ENCODE peak calls at places on chromosomes 13 and 19, in seven cellular contexts. One of them, this sample, is unnamed.

GRCh38 chr19:13151605-13152355 is 1.6 kb downstream of the IER2 start:
- DNase-seq in H54: peak
- DNase-seq in substantia nigra: peak
- DNase-seq in AG10803: peak
- DNase-seq in CD4-positive, alpha-beta T cell: peak
- DNase-seq in type B pancreatic cell: peak
- DNase-seq in left colon: peak
- DNase-seq in this sample: peak

GRCh38 chr19:2634228-2634951 is 68.1 kb downstream of the GNG7 start:
- DNase-seq in H54: no peak
- DNase-seq in substantia nigra: peak
- DNase-seq in AG10803: no peak
- DNase-seq in CD4-positive, alpha-beta T cell: no peak
- DNase-seq in type B pancreatic cell: no peak
- DNase-seq in left colon: no peak
- DNase-seq in this sample: no peak

GRCh38 chr19:39110263-39110967 is 15.2 kb upstream of the PAK4 start:
- DNase-seq in H54: no peak
- DNase-seq in substantia nigra: peak
- DNase-seq in AG10803: no peak
- DNase-seq in CD4-positive, alpha-beta T cell: peak
- DNase-seq in type B pancreatic cell: no peak
- DNase-seq in left colon: peak
- DNase-seq in this sample: no peak

GRCh38 chr19:13037161-13037560 is 41.9 kb downstream of the NFIX start:
- DNase-seq in H54: peak
- DNase-seq in substantia nigra: no peak
- DNase-seq in AG10803: peak
- DNase-seq in CD4-positive, alpha-beta T cell: no peak
- DNase-seq in type B pancreatic cell: no peak
- DNase-seq in left colon: peak
- DNase-seq in this sample: no peak

GRCh38 chr13:69676286-69676685 is 431.3 kb upstream of the ATXN8OS start:
- DNase-seq in H54: no peak
- DNase-seq in substantia nigra: no peak
- DNase-seq in AG10803: no peak
- DNase-seq in CD4-positive, alpha-beta T cell: no peak
- DNase-seq in type B pancreatic cell: no peak
- DNase-seq in left colon: no peak
- DNase-seq in this sample: no peak

GRCh38 chr19:4519172-4519496 is 848 bp upstream of the PLIN4 start:
- DNase-seq in H54: no peak
- DNase-seq in substantia nigra: no peak
- DNase-seq in AG10803: no peak
- DNase-seq in CD4-positive, alpha-beta T cell: no peak
- DNase-seq in type B pancreatic cell: no peak
- DNase-seq in left colon: no peak
- DNase-seq in this sample: no peak

GRCh38 chr19:19453129-19453461 is 47.6 kb downstream of the GATAD2A start:
- DNase-seq in H54: no peak
- DNase-seq in substantia nigra: no peak
- DNase-seq in AG10803: no peak
- DNase-seq in CD4-positive, alpha-beta T cell: no peak
- DNase-seq in type B pancreatic cell: no peak
- DNase-seq in left colon: no peak
- DNase-seq in this sample: no peak

GRCh38 chr19:7395360-7395781 is 46.6 kb downstream of the ARHGEF18 start:
- DNase-seq in H54: no peak
- DNase-seq in substantia nigra: peak
- DNase-seq in AG10803: peak
- DNase-seq in CD4-positive, alpha-beta T cell: no peak
- DNase-seq in type B pancreatic cell: no peak
- DNase-seq in left colon: no peak
- DNase-seq in this sample: no peak

GRCh38 chr13:89497658-89498057 is 1826.5 kb downstream of the SLITRK5 start:
- DNase-seq in H54: no peak
- DNase-seq in substantia nigra: no peak
- DNase-seq in AG10803: no peak
- DNase-seq in CD4-positive, alpha-beta T cell: no peak
- DNase-seq in type B pancreatic cell: no peak
- DNase-seq in left colon: no peak
- DNase-seq in this sample: no peak

GRCh38 chr19:49409441-49410029 is 13.7 kb downstream of the PTH2 start:
- DNase-seq in H54: no peak
- DNase-seq in substantia nigra: no peak
- DNase-seq in AG10803: no peak
- DNase-seq in CD4-positive, alpha-beta T cell: no peak
- DNase-seq in type B pancreatic cell: no peak
- DNase-seq in left colon: no peak
- DNase-seq in this sample: no peak

GRCh38 chr13:22561581-22561980 is 619.2 kb upstream of the SGCG start:
- DNase-seq in H54: no peak
- DNase-seq in substantia nigra: no peak
- DNase-seq in AG10803: no peak
- DNase-seq in CD4-positive, alpha-beta T cell: no peak
- DNase-seq in type B pancreatic cell: no peak
- DNase-seq in left colon: no peak
- DNase-seq in this sample: no peak

GRCh38 chr19:610801-611505 is 21.3 kb downstream of the HCN2 start:
- DNase-seq in H54: peak
- DNase-seq in substantia nigra: peak
- DNase-seq in AG10803: peak
- DNase-seq in CD4-positive, alpha-beta T cell: peak
- DNase-seq in type B pancreatic cell: no peak
- DNase-seq in left colon: peak
- DNase-seq in this sample: peak

GRCh38 chr13:46327256-46327655 is 59.8 kb downstream of the RUBCNL start:
- DNase-seq in H54: no peak
- DNase-seq in substantia nigra: no peak
- DNase-seq in AG10803: no peak
- DNase-seq in CD4-positive, alpha-beta T cell: no peak
- DNase-seq in type B pancreatic cell: no peak
- DNase-seq in left colon: no peak
- DNase-seq in this sample: no peak

GRCh38 chr13:20654156-20654555 is 49.3 kb upstream of the IL17D start:
- DNase-seq in H54: no peak
- DNase-seq in substantia nigra: no peak
- DNase-seq in AG10803: no peak
- DNase-seq in CD4-positive, alpha-beta T cell: no peak
- DNase-seq in type B pancreatic cell: no peak
- DNase-seq in left colon: no peak
- DNase-seq in this sample: no peak

GRCh38 chr13:39913928-39914327 is 258.5 kb downstream of the COG6 start:
- DNase-seq in H54: no peak
- DNase-seq in substantia nigra: no peak
- DNase-seq in AG10803: peak
- DNase-seq in CD4-positive, alpha-beta T cell: no peak
- DNase-seq in type B pancreatic cell: no peak
- DNase-seq in left colon: no peak
- DNase-seq in this sample: no peak

GRCh38 chr13:64278493-64278892 is 2862.8 kb upstream of the PCDH20 start:
- DNase-seq in H54: peak
- DNase-seq in substantia nigra: no peak
- DNase-seq in AG10803: peak
- DNase-seq in CD4-positive, alpha-beta T cell: no peak
- DNase-seq in type B pancreatic cell: no peak
- DNase-seq in left colon: no peak
- DNase-seq in this sample: no peak